ENCODE peak calls at places on chromosome 4, in five cellular contexts. P is ovary, M is DND-41, K is cardiac muscle cell, O is left lung. J is an unnamed sample.

GRCh38 chr4:155807021-155807420 is 48.2 kb downstream of the GUCY1B1 start:
- DNase-seq in P (no peak), M (no peak), K (no peak), O (no peak), J (no peak)

GRCh38 chr4:188986271-188986689 is 847.0 kb downstream of the TRIML1 start:
- DNase-seq in P (no peak), M (no peak), K (no peak), O (no peak), J (no peak)

GRCh38 chr4:168864831-168865541 is 145.1 kb downstream of the CBR4 start:
- DNase-seq in P (no peak), M (no peak), K (peak), O (no peak), J (no peak)

GRCh38 chr4:102299708-102300107 is 45.6 kb downstream of the SLC39A8 start:
- DNase-seq in P (peak), M (peak), K (peak), O (peak), J (no peak)

GRCh38 chr4:150181536-150181935 is 103.3 kb downstream of the DCLK2 start:
- DNase-seq in P (no peak), M (no peak), K (no peak), O (no peak), J (no peak)

GRCh38 chr4:165631912-165632311 is 241.1 kb upstream of the TLL1 start:
- DNase-seq in P (no peak), M (no peak), K (no peak), O (no peak), J (no peak)

GRCh38 chr4:127783971-127784519 is 1.9 kb downstream of the HSPA4L start:
- DNase-seq in P (no peak), M (no peak), K (no peak), O (no peak), J (no peak)

GRCh38 chr4:121164291-121164690 is at the start of gene TNIP3:
- DNase-seq in P (no peak), M (no peak), K (no peak), O (no peak), J (no peak)

GRCh38 chr4:10160280-10160856 is 43.8 kb upstream of the WDR1 start:
- DNase-seq in P (no peak), M (no peak), K (peak), O (no peak), J (no peak)

GRCh38 chr4:37160653-37161052 is 83.9 kb upstream of the NWD2 start:
- DNase-seq in P (no peak), M (no peak), K (no peak), O (no peak), J (no peak)

GRCh38 chr4:21991050-21991449 is 42.5 kb upstream of the KCNIP4 start:
- DNase-seq in P (no peak), M (no peak), K (no peak), O (no peak), J (no peak)

GRCh38 chr4:141645611-141646340 is 9.4 kb downstream of the IL15 start:
- DNase-seq in P (no peak), M (no peak), K (no peak), O (no peak), J (no peak)

GRCh38 chr4:71807469-71807868 is 23.6 kb upstream of the GC start:
- DNase-seq in P (no peak), M (no peak), K (no peak), O (no peak), J (no peak)

GRCh38 chr4:171288816-171289432 is 524.3 kb upstream of the GALNTL6 start:
- DNase-seq in P (no peak), M (no peak), K (no peak), O (no peak), J (no peak)

GRCh38 chr4:173360587-173361221 is 10.1 kb upstream of the SAP30 start:
- DNase-seq in P (no peak), M (no peak), K (peak), O (no peak), J (no peak)

GRCh38 chr4:1651609-1652008 is 32.5 kb downstream of the FAM53A start:
- DNase-seq in P (no peak), M (no peak), K (no peak), O (peak), J (no peak)

GRCh38 chr4:148922497-148922896 is 480.3 kb upstream of the NR3C2 start:
- DNase-seq in P (no peak), M (no peak), K (no peak), O (no peak), J (no peak)

GRCh38 chr4:992297-993110 is 700 bp downstream of the SLC26A1 start:
- DNase-seq in P (no peak), M (no peak), K (no peak), O (peak), J (no peak)

GRCh38 chr4:156778093-156778492 is 193.5 kb downstream of the PDGFC start:
- DNase-seq in P (no peak), M (no peak), K (no peak), O (no peak), J (no peak)

GRCh38 chr4:48254381-48255072 is 15.1 kb downstream of the TEC start:
- DNase-seq in P (no peak), M (no peak), K (no peak), O (no peak), J (no peak)

GRCh38 chr4:141127884-141128283 is 5.4 kb downstream of the RNF150 start:
- DNase-seq in P (no peak), M (no peak), K (no peak), O (no peak), J (no peak)

GRCh38 chr4:2212831-2213230 is 29.1 kb downstream of the HAUS3 start:
- DNase-seq in P (no peak), M (no peak), K (no peak), O (no peak), J (no peak)

GRCh38 chr4:7845493-7846124 is 94.1 kb downstream of the AFAP1 start:
- DNase-seq in P (no peak), M (no peak), K (no peak), O (no peak), J (no peak)
- TF ChIP-seq CTCF in P (no peak), M (no peak), K (peak), O (no peak), J (no peak)

DNA sequence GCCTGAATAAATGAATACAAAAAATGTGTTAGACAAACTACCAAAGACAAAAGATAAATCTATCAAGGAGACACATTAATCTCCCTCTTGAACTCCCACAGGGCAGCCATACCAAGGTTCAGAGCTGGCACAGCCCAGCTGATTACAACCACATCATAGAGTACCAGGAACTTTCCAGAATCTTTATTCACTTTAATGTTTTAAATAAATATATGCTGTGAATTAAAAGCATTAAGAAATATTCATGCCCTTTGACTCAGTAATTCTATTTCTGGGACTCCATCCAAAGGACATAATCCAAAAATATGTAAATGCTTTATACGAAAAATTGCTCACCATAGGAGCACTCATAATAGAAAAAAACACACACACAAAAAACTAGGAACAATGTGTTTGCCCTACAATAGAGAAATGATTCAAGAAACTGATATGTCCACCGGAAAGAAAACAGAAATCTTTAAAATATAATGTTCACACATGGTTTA is 126.0 kb downstream of the LDB2 start:
- DNase-seq in P (no peak), M (no peak), K (no peak), O (no peak), J (no peak)
- H3K4me3 ChIP-seq in P (no peak), M (no peak), K (no peak), O (no peak), J (no peak)

DNA sequence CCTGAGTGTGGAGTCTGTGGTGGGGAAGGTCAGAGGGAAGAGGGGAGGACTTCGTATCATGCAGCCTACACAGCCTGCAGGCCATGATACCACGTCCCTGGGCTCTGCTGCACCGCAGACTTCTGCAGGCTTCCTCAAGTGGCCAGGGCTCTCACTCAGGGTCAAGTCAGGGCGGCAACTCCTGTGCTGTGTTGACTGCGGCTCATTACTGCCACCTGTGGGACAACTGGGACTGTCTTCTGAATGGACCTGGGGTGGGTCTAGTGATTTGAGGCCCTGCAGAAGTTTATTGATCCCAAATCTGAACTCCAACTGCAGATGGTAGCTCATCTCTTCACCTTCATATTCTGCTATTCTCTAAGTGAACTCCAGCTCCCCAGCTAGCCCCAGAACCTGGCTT is 167.1 kb downstream of the NSUN7 start:
- DNase-seq in P (peak), M (peak), K (peak), O (no peak), J (no peak)
- H3K27ac ChIP-seq in P (no peak), M (no peak), K (no peak), O (no peak), J (peak)

GRCh38 chr4:83012631-83013419 is 2.2 kb upstream of the LIN54 start:
- DNase-seq in P (peak), M (peak), K (peak), O (peak), J (peak)
- TF ChIP-seq CTCF in P (no peak), M (peak), K (peak), O (peak), J (no peak)

GRCh38 chr4:39616651-39617050 is 22.0 kb downstream of the SMIM14 start:
- DNase-seq in P (no peak), M (no peak), K (no peak), O (no peak), J (no peak)

GRCh38 chr4:39614487-39615162 is 24.0 kb downstream of the SMIM14 start:
- DNase-seq in P (no peak), M (no peak), K (no peak), O (no peak), J (no peak)

GRCh38 chr4:39609454-39609911 is 29.2 kb downstream of the SMIM14 start:
- DNase-seq in P (no peak), M (no peak), K (no peak), O (no peak), J (no peak)

GRCh38 chr4:39617534-39617933 is 21.1 kb downstream of the SMIM14 start:
- DNase-seq in P (no peak), M (no peak), K (no peak), O (no peak), J (no peak)

DNA sequence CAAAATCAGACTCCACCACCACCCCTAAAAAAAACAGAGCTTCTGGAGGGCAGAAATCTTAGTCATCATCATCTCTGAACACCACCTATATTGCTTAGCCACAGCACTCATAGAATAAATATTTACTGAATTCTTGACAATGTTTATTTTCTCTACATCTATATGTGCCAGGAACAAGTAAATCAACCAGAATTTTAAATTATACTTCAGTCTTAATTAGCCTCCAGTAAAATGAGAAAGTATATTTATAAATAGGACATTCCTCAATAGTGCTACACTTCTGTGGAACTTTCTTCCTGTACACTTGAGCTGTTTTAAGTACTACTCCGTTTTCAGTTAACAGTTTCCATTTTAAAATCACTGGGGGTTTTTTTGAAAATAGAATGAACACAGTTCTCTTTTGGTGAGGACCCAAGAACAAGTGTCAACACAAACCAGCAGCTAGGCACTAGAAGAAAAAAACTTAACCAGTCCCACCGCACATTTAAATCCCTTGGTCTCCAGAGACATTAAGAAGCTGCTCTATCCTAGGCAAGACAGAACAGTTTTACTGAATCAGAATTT is 25.5 kb downstream of the SMIM14 start:
- DNase-seq in P (no peak), M (no peak), K (peak), O (no peak), J (no peak)
- H3K4me3 ChIP-seq in P (no peak), M (no peak), K (no peak), O (no peak), J (no peak)

DNA sequence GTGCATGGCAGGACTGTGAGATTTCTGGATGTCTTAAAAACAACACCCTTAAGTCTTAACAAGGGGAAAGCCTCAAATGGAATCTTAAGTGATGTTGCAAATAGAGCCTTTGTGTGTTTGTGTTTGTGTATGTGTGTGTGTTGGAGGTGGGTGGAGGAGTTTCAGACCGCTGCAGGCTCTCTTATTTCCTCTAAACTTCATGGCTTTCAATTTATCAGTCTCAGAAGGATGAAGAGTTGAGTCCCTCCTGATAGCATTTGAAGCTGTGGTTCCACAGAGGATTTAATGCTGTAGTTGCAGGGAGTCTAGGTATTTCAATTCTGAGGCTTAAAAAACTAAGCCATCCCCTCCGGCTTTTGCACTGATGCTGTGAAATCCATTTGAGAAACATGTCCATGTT is 4.3 kb upstream of the AGA start:
- DNase-seq in P (no peak), M (no peak), K (no peak), O (no peak), J (no peak)
- H3K27ac ChIP-seq in P (no peak), M (no peak), K (no peak), O (no peak), J (no peak)

DNA sequence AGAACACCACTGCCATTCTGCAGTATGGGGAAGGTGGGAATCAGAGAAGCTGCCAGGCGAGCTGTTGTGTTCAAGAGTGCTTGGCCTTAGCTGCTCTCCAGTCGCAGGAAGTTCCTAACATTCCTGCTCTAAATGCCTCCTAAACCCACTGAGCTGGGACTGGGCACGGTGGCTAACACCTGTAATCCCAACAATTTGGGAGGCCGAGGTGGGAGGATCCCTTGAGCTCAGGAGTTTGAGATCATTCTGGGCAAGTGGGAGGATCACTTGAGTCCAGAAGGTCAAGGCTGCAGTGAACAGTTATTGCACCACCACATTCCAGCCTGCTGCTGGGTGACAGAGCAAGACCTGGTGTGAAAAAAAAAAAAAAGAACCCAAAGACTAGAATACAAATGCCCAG is 690.3 kb upstream of the FAM241A start:
- DNase-seq in P (no peak), M (no peak), K (no peak), O (peak), J (no peak)
- TF ChIP-seq CTCF in P (no peak), M (no peak), K (no peak), O (no peak), J (no peak)

GRCh38 chr4:147019061-147019460 is 73.4 kb upstream of the TTC29 start:
- DNase-seq in P (peak), M (peak), K (peak), O (no peak), J (no peak)

GRCh38 chr4:147029296-147029695 is 83.6 kb upstream of the TTC29 start:
- DNase-seq in P (no peak), M (no peak), K (no peak), O (no peak), J (no peak)

DNA sequence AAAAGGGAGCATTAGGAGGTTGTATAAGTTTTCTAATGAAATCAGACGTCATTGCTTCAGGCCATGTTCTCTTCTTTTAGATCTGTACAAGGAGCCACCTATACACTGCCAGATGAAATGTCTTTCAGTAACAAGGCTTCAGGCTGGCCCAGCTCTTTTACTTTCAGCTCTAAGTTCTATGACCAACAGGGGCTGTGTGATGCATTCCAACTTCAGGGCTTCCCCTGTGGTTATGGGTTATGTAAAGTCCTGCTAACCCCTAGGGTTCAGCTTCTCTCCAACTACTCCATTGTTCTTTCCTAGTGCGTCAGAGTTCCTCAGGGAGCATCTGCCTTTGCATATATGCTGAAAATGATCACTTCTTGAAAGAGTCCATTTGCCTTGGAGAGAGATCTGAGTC is 79.4 kb upstream of the TTC29 start:
- DNase-seq in P (no peak), M (no peak), K (no peak), O (no peak), J (no peak)
- H3K4me3 ChIP-seq in P (no peak), M (no peak), K (no peak), O (no peak), J (no peak)

GRCh38 chr4:40058121-40058520 is 1.5 kb downstream of the N4BP2 start:
- DNase-seq in P (no peak), M (no peak), K (no peak), O (no peak), J (no peak)
- H3K27ac ChIP-seq in P (peak), M (peak), K (peak), O (peak), J (peak)

GRCh38 chr4:126109836-126110235 is 795.1 kb downstream of the FAT4 start:
- DNase-seq in P (no peak), M (no peak), K (no peak), O (no peak), J (no peak)

DNA sequence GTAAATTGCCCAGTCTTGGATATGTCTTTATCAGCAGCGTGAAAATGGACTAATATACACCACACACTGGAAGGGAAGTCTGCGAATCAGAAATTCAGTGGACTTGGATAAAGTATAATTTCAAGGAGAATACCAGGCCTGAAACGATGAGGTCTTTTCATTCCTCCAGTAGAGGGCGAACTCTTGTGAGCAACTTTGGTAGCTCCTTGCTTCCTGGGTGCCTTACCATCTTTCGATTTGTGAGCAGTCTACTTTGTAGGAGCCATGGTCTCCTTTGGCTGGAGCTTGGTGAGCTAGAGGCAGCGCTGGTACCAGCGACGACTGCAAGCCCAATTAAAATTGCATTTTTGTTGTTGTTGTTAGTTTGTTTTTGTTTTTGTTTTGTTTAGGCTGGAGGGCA is 791.9 kb downstream of the FAT4 start:
- DNase-seq in P (no peak), M (no peak), K (no peak), O (no peak), J (no peak)
- TF ChIP-seq CTCF in P (no peak), M (peak), K (no peak), O (no peak), J (no peak)